ENCODE peak calls at places on chromosomes 12 and 14, in seven cellular contexts. E is A549; Y is adrenal gland; P is fibroblast of pulmonary artery; Z is cerebellar cortex; M is T-helper 1 cell; C is activated CD4-positive, alpha-beta T cell treated with anti-CD3 and anti-CD28 coated beads, Interleukin-2, amount 10 ng/mL, durations not matched to agents 7 days and 5 days. S is an unnamed sample.

GRCh38 chr14:63642229-63642611 is 549 bp upstream of the WDR89 start:
- DNase-seq in E (peak), Y (peak), P (peak), Z (peak), M (peak), C (peak), S (peak)

GRCh38 chr12:111685322-111685810 is 390 bp downstream of the BRAP start:
- DNase-seq in E (no peak), Y (no peak), P (no peak), Z (no peak), M (peak), C (peak), S (no peak)

GRCh38 chr14:32109676-32110075 is 32.6 kb downstream of the ARHGAP5 start:
- DNase-seq in E (no peak), Y (no peak), P (peak), Z (no peak), M (no peak), C (no peak), S (no peak)

GRCh38 chr12:53476769-53477209 is 22.5 kb downstream of the MAP3K12 start:
- DNase-seq in E (no peak), Y (no peak), P (peak), Z (peak), M (no peak), C (no peak), S (peak)

GRCh38 chr14:59425322-59425945 is 39.7 kb downstream of the GPR135 start:
- DNase-seq in E (no peak), Y (no peak), P (peak), Z (no peak), M (no peak), C (no peak), S (no peak)

GRCh38 chr14:104695660-104696000 is 6.2 kb downstream of the INF2 start:
- DNase-seq in E (no peak), Y (no peak), P (no peak), Z (no peak), M (no peak), C (no peak), S (no peak)

GRCh38 chr12:122336015-122336946 is 70.0 kb upstream of the VPS33A start:
- DNase-seq in E (peak), Y (no peak), P (peak), Z (no peak), M (no peak), C (peak), S (no peak)

GRCh38 chr12:1587927-1588573 is 6.3 kb downstream of the FBXL14 start:
- DNase-seq in E (no peak), Y (no peak), P (no peak), Z (no peak), M (no peak), C (peak), S (no peak)

GRCh38 chr14:36553650-36554260 is 28.7 kb downstream of the NKX2-8 start:
- DNase-seq in E (peak), Y (no peak), P (peak), Z (peak), M (no peak), C (peak), S (no peak)

GRCh38 chr12:63995512-63995911 is 151.0 kb downstream of the SRGAP1 start:
- DNase-seq in E (no peak), Y (no peak), P (no peak), Z (no peak), M (no peak), C (no peak), S (no peak)